ENCODE peak calls at places on chromosomes 6 and 20, in eight cellular contexts. I is astrocyte, L is fibroblast of lung, V is K562, B is endodermal cell, C is H9, H is mammary epithelial cell, E is neural progenitor cell. Y is an unnamed sample.

GRCh38 chr6:85364354-85364753 is 85.5 kb upstream of the NT5E start:
- DNase-seq in B (no peak), L (peak; percentile 65), E (no peak), C (no peak), I (peak; percentile 62), V (no peak), H (peak; percentile 84), Y (no peak)

GRCh38 chr6:35291491-35291890 is 6.1 kb upstream of the DEF6 start:
- DNase-seq in V (no peak), B (no peak), C (no peak), L (no peak), I (no peak), H (no peak), E (no peak), Y (no peak)

GRCh38 chr6:14454467-14454763 is 336.8 kb downstream of the CD83 start:
- DNase-seq in E (no peak), I (no peak), V (no peak), H (no peak), L (no peak), C (no peak), B (no peak), Y (no peak)

GRCh38 chr6:112058243-112058642 is 4.3 kb downstream of the CCN6 start:
- DNase-seq in V (no peak), H (no peak), C (no peak), I (no peak), L (no peak), B (no peak), E (no peak), Y (no peak)

GRCh38 chr6:91678679-91679078 is 1091.8 kb upstream of the MAP3K7 start:
- DNase-seq in C (no peak), H (no peak), E (no peak), B (no peak), L (no peak), V (no peak), I (no peak), Y (no peak)

GRCh38 chr6:21204951-21205350 is 388.6 kb upstream of the SOX4 start:
- DNase-seq in C (no peak), B (no peak), H (no peak), I (no peak), E (no peak), V (no peak), L (no peak), Y (no peak)

GRCh38 chr6:131015630-131016263 is 47.3 kb downstream of the EPB41L2 start:
- DNase-seq in I (peak; percentile 75), H (peak; percentile 8), V (no peak), E (no peak), L (peak; percentile 70), B (no peak), C (no peak), Y (no peak)

GRCh38 chr6:114133816-114134215 is 162.9 kb upstream of the HDAC2 start:
- DNase-seq in B (no peak), C (no peak), I (no peak), L (no peak), H (no peak), E (no peak), V (no peak), Y (no peak)

GRCh38 chr6:85417336-85417735 is 32.5 kb upstream of the NT5E start:
- DNase-seq in B (no peak), I (no peak), H (peak; percentile 20), V (no peak), L (peak; percentile 41), C (no peak), E (no peak), Y (no peak)

DNA sequence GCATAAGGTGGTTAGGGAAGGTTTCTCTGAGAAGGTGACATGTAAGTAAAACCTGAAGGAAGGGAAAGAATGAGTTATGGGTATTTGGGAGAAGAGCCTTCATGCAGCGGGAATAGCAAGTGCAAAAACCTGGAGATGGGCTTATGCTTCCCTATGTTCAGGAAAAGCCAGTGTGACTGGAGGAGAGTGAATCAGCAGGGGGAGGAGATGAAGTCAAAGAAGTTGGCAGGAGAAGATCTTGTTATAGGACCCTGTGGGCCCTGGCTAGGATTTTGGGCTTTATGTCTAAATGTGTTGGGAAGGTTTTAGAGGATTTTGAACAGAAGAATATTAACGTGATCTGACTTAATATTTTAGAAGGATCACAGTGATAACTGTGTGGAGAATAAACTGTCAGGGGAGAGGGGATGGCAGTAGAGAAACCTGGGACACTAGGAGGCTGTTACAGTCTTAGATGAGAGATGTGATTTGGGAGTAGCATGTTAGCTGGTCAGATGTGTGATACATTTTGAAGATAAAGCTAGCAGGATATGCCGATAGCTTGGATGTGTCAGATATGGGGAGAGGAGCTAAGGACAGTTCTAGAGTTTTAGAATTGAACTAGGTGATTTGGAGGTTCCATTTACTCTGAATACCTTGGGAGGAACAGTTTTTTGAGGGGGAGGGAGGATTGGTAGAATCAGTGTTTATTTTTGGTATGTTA is 41.0 kb downstream of the PHF3 start:
- DNase-seq in I (no peak), C (no peak), B (no peak), V (no peak), H (no peak), E (no peak), L (no peak), Y (no peak)
- H3K4me1 ChIP-seq in I (no peaks in the 10 kb centered on the region), C (peaks cover 4% of the 10 kb centered on the region), B (peaks cover 3% of the 10 kb centered on the region), V (peaks cover 5% of the 10 kb centered on the region), H (no peaks in the 10 kb centered on the region), E (peaks cover 4% of the 10 kb centered on the region), L (peaks cover 3% of the 10 kb centered on the region), Y (peaks cover 17% of the 10 kb centered on the region)

GRCh38 chr6:49937017-49937416 is 26.9 kb downstream of the DEFB114 start:
- DNase-seq in C (no peak), L (no peak), H (no peak), I (no peak), E (no peak), B (no peak), V (no peak), Y (no peak)

GRCh38 chr6:49937811-49938210 is 26.2 kb downstream of the DEFB114 start:
- DNase-seq in B (no peak), H (no peak), L (no peak), V (no peak), C (no peak), E (no peak), I (no peak), Y (no peak)

GRCh38 chr6:49935387-49935786 is 28.6 kb downstream of the DEFB114 start:
- DNase-seq in C (no peak), V (no peak), H (no peak), I (no peak), B (no peak), E (no peak), L (no peak), Y (no peak)

GRCh38 chr6:49933526-49933925 is 30.4 kb downstream of the DEFB114 start:
- DNase-seq in L (no peak), E (no peak), V (no peak), B (no peak), C (peak; percentile 31), H (no peak), I (no peak), Y (peak; percentile 69)

GRCh38 chr6:49934770-49935169 is 29.2 kb downstream of the DEFB114 start:
- DNase-seq in E (no peak), C (no peak), L (no peak), V (no peak), H (no peak), I (no peak), B (no peak), Y (no peak)
- H3K9ac ChIP-seq in E (no peak overlapping the region), C (no peak overlapping the region), L (no peak overlapping the region), V (no peak overlapping the region), H (no peak overlapping the region), I (no peak overlapping the region), B (no peak overlapping the region), Y (no peak overlapping the region)

GRCh38 chr6:154468760-154469159 is 41.7 kb downstream of the CNKSR3 start:
- DNase-seq in C (no peak), H (no peak), I (no peak), L (no peak), V (no peak), B (no peak), E (no peak), Y (no peak)

GRCh38 chr6:154474636-154475428 is 35.7 kb downstream of the CNKSR3 start:
- DNase-seq in C (no peak), L (peak; percentile 67), B (peak; percentile 24), H (peak; percentile 83), I (peak; percentile 87), V (no peak), E (no peak), Y (no peak)

GRCh38 chr6:154469306-154469935 is 41.1 kb downstream of the CNKSR3 start:
- DNase-seq in I (no peak), C (no peak), V (no peak), H (no peak), L (no peak), E (no peak), B (no peak), Y (no peak)

GRCh38 chr6:154466971-154467679 is 43.4 kb downstream of the CNKSR3 start:
- DNase-seq in E (no peak), V (no peak), B (no peak), H (no peak), C (no peak), L (no peak), I (no peak), Y (no peak)

DNA sequence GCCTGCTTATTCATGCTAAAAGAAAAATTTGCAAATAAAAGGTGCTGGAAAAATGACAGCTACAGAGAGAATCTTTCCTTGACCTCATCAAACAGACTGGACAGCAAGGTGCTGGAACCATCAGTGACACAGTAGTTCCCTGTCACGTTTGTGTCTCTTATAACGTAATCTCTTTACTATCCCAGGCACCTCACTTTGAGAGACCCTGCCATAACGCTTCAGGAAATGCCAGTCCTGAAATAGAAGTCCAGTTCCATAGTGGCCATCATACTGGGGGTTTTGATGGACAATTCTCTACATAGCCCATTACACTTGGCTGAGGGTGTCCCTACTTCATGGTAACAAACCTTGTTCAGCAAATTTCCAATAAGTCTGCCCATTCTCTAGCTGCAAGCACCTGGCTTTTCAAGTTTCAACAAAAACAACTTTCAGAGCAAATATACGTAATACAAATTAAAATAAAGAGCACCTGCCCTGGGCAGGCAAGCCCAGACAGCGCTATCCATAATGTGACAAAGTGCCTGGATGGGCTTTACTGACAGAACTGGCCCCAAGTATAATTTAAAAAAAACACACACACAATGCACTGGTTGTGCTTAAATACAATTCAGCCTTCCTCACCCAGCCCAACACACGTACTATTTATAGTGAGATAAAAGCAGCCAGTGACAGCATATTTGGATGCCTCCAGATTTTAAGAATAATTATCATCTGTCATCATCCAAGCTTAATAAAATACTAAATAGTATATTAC is 38.7 kb downstream of the CNKSR3 start:
- DNase-seq in C (no peak), E (no peak), H (peak; percentile 35), V (no peak), L (no peak), B (no peak), I (no peak), Y (no peak)
- H3K27ac ChIP-seq in C (no peak overlapping the region), E (no peak overlapping the region), H (no peak overlapping the region), V (no peak overlapping the region), L (no peak overlapping the region), B (no peak overlapping the region), I (no peak overlapping the region), Y (no peak overlapping the region)

DNA sequence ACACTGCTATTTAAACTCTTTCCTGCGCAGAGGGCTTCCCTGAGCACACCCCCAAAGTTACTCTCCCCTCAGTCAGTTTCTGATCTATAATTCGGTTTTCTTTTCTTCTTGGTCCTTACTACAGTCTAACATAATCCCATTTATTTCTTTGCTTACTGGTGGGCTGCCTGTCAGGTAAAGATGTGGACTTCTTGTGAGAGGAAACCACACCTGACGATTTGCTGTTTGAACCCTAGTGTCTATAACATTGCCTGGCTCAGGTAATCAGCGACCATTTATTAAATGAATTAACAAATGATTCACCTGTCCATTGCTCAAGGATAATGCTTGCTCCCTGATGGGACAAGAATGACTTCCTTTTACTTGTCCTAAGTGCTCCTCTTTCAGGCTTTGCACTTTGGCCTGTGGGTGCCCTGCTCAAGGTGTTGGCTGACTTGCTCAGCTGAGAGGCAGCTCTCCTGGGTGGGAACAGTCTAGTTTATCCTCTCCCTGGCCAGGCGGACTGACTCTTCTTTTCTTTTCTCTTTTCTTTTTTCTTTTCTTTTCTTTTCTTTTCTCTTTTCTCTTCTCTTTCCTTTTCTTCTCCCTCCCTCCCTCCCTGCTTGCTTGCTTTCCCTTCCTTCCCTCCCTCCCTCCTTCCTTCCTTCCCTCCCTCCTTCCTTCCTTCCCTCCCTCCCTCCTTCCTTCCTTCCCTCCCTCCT is 233.1 kb downstream of the BCAS1 start:
- DNase-seq in V (no peak), L (no peak), H (no peak), C (no peak), E (no peak), B (no peak), I (no peak), Y (no peak)
- H3K4me1 ChIP-seq in V (no peaks in the 10 kb centered on the region), L (no peaks in the 10 kb centered on the region), H (no peaks in the 10 kb centered on the region), C (no peaks in the 10 kb centered on the region), E (peaks cover 5% of the 10 kb centered on the region), B (no peaks in the 10 kb centered on the region), I (peaks cover 6% of the 10 kb centered on the region), Y (no peaks in the 10 kb centered on the region)

Y was measured in kidney.